ENCODE peak calls at places on chromosomes 2 and 18, in four cellular contexts. Y is HTR-8/SVneo, E is amygdala, H is GM12891. W is an unnamed sample.

GRCh38 chr2:75556679-75557366 is 3.9 kb downstream of the EVA1A start:
- DNase-seq in Y (no peak), E (no peak), H (no peak), W (no peak)

GRCh38 chr2:2645162-2645855 is 314.2 kb upstream of the MYT1L start:
- DNase-seq in Y (no peak), E (no peak), H (no peak), W (no peak)

GRCh38 chr2:24831736-24832421 is 38.7 kb downstream of the CENPO start:
- DNase-seq in Y (no peak), E (peak; percentile 80), H (no peak), W (no peak)

GRCh38 chr2:5520352-5520996 is 171.7 kb upstream of the SOX11 start:
- DNase-seq in Y (no peak), E (no peak), H (no peak), W (no peak)

GRCh38 chr2:71385008-71385407 is 53.4 kb downstream of the ZNF638 start:
- DNase-seq in Y (peak; percentile 17), E (no peak), H (no peak), W (no peak)

GRCh38 chr2:162490052-162490717 is 146.3 kb downstream of the GCA start:
- DNase-seq in Y (no peak), E (no peak), H (no peak), W (no peak)

GRCh38 chr2:17401096-17401495 is 117.1 kb downstream of the RAD51AP2 start:
- DNase-seq in Y (no peak), E (no peak), H (no peak), W (no peak)

GRCh38 chr2:190497428-190497827 is 37.1 kb downstream of the NEMP2 start:
- DNase-seq in Y (no peak), E (no peak), H (no peak), W (no peak)

GRCh38 chr18:57863706-57864105 is 60.6 kb upstream of the ATP8B1 start:
- DNase-seq in Y (no peak), E (no peak), H (no peak), W (no peak)

GRCh38 chr2:178101321-178102079 is 10.7 kb upstream of the RBM45 start:
- DNase-seq in Y (no peak), E (no peak), H (no peak), W (no peak)

GRCh38 chr2:238504181-238504711 is 77.5 kb downstream of the ASB1 start:
- DNase-seq in Y (no peak), E (no peak), H (no peak), W (peak; percentile 64)

GRCh38 chr2:240999873-241000541 is 1.6 kb downstream of the SNED1 start:
- DNase-seq in Y (no peak), E (no peak), H (peak; percentile 15), W (no peak)

GRCh38 chr2:6523476-6523875 is 342.2 kb downstream of the CMPK2 start:
- DNase-seq in Y (no peak), E (no peak), H (no peak), W (no peak)

GRCh38 chr2:168798076-168798887 is 4.2 kb upstream of the NOSTRIN start:
- DNase-seq in Y (no peak), E (no peak), H (no peak), W (no peak)

GRCh38 chr2:202084265-202084664 is 11.2 kb downstream of the KIAA2012 start:
- DNase-seq in Y (no peak), E (no peak), H (no peak), W (no peak)

GRCh38 chr2:209614630-209615369 is 156.8 kb upstream of the UNC80 start:
- DNase-seq in Y (no peak), E (no peak), H (no peak), W (no peak)

GRCh38 chr18:79657342-79657996 is 22.1 kb upstream of the CTDP1 start:
- DNase-seq in Y (no peak), E (no peak), H (no peak), W (no peak)

GRCh38 chr2:233353769-233354499 is at the start of gene DGKD:
- DNase-seq in Y (peak; percentile 59), E (no peak), H (peak; percentile 82), W (peak; percentile 14)

GRCh38 chr2:460861-461260 is 173.0 kb upstream of the ALKAL2 start:
- DNase-seq in Y (no peak), E (no peak), H (no peak), W (no peak)

GRCh38 chr2:122748552-122749011 is 993.1 kb downstream of the TSN start:
- DNase-seq in Y (no peak), E (no peak), H (no peak), W (no peak)

GRCh38 chr2:12502759-12503158 is 214.0 kb upstream of the TRIB2 start:
- DNase-seq in Y (no peak), E (no peak), H (no peak), W (no peak)

GRCh38 chr18:45538444-45538843 is 76.8 kb upstream of the SLC14A2 start:
- DNase-seq in Y (no peak), E (no peak), H (no peak), W (no peak)

GRCh38 chr18:47604041-47604440 is 326.4 kb downstream of the SMAD2 start:
- DNase-seq in Y (no peak), E (no peak), H (no peak), W (peak; percentile 3)

GRCh38 chr2:212628586-212628985 is 90.0 kb upstream of the ERBB4 start:
- DNase-seq in Y (no peak), E (no peak), H (no peak), W (no peak)

GRCh38 chr2:85132834-85133637 is at the start of gene TCF7L1:
- DNase-seq in Y (peak; percentile 94), E (peak; percentile 15), H (peak; percentile 56), W (no peak)

GRCh38 chr18:79495591-79496071 is 99.9 kb downstream of the NFATC1 start:
- DNase-seq in Y (no peak), E (no peak), H (no peak), W (no peak)

GRCh38 chr2:63742592-63742991 is 99.1 kb upstream of the UGP2 start:
- DNase-seq in Y (no peak), E (no peak), H (no peak), W (no peak)

GRCh38 chr2:27206346-27206745 is 5.5 kb upstream of the ATRAID start:
- DNase-seq in Y (no peak), E (no peak), H (no peak), W (no peak)

GRCh38 chr2:240886678-240887574 is 9.0 kb downstream of the MAB21L4 start:
- DNase-seq in Y (no peak), E (no peak), H (no peak), W (no peak)

GRCh38 chr2:127537644-127538043 is 2.2 kb downstream of the MYO7B start:
- DNase-seq in Y (no peak), E (no peak), H (no peak), W (no peak)

GRCh38 chr2:6352247-6352646 is 513.5 kb downstream of the CMPK2 start:
- DNase-seq in Y (no peak), E (no peak), H (no peak), W (no peak)

W was measured in NCI-H1105 treated with DMSO at 0.1 percent for 48 hours.